ENCODE peak calls at places on chromosomes 7 and 10, in six cellular contexts. N is lower lobe of right lung, C is tibial nerve, B is MM.1S, T is myocyte, Y is astrocyte of the hippocampus. E is an unnamed sample.
A peak's percentile ranks its signal among the peaks of the same experiment; 100 is the strongest.

GRCh38 chr7:44733708-44734481 is 14.8 kb upstream of the ZMIZ2 start:
- DNase-seq in T (peak; percentile 85), N (no peak), C (no peak), B (no peak), Y (peak; percentile 55), E (no peak)

GRCh38 chr10:31136951-31137885 is 105.6 kb upstream of the ZNF438 start:
- DNase-seq in N (no peak), T (no peak), B (no peak), C (no peak), Y (peak; percentile 42), E (no peak)

GRCh38 chr7:86904949-86905834 is 154.3 kb downstream of the ELAPOR2 start:
- DNase-seq in N (no peak), C (no peak), Y (peak; percentile 53), T (peak; percentile 52), B (peak; percentile 43), E (no peak)

GRCh38 chr10:114359041-114359952 is 45.0 kb downstream of the AFAP1L2 start:
- DNase-seq in N (no peak), T (peak; percentile 55), B (no peak), C (no peak), Y (no peak), E (no peak)

GRCh38 chr7:120280743-120281142 is 7.8 kb downstream of the KCND2 start:
- DNase-seq in T (no peak), B (no peak), Y (no peak), N (no peak), C (no peak), E (no peak)

GRCh38 chr10:75431180-75432111 is at the start of gene LRMDA:
- DNase-seq in Y (peak; percentile 33), B (peak; percentile 35), T (no peak), N (peak; percentile 78), C (peak; percentile 20), E (peak; percentile 29)

GRCh38 chr10:90742189-90742588 is 115.7 kb downstream of the HTR7 start:
- DNase-seq in C (no peak), B (no peak), Y (peak; percentile 22), T (peak; percentile 60), N (no peak), E (no peak)

GRCh38 chr7:99558306-99559275 is at the start of gene ZNF655:
- DNase-seq in C (peak; percentile 83), B (peak; percentile 18), N (peak; percentile 94), T (peak; percentile 98), Y (peak; percentile 95), E (peak; percentile 94)

GRCh38 chr10:124994573-124995473 is 52.9 kb downstream of the ZRANB1 start:
- DNase-seq in C (no peak), N (peak; percentile 43), B (no peak), T (no peak), Y (no peak), E (no peak)

GRCh38 chr10:104809288-104810090 is 168.4 kb downstream of the SORCS3 start:
- DNase-seq in T (peak; percentile 43), N (no peak), B (peak; percentile 88), Y (peak; percentile 55), C (no peak), E (no peak)

GRCh38 chr7:116663744-116664143 is 8.3 kb upstream of the MET start:
- DNase-seq in N (no peak), T (no peak), Y (no peak), C (no peak), B (no peak), E (no peak)

GRCh38 chr10:119209050-119209735 is 1.8 kb downstream of the GRK5 start:
- DNase-seq in C (peak; percentile 65), B (no peak), Y (peak; percentile 85), N (peak; percentile 70), T (peak; percentile 61), E (peak; percentile 61)

E was measured in heart right ventricle.